ENCODE peak calls at places on chromosomes 6 and 20, in six cellular contexts. Q is psoas muscle, K is fibroblast of mammary gland, Z is foreskin fibroblast, W is AG04450, A is K562. I is an unnamed sample.

GRCh38 chr6:1873781-1874180 is 264.1 kb downstream of the FOXC1 start:
- DNase-seq in A (no peak), K (no peak), Q (no peak), Z (no peak), W (no peak), I (no peak)

GRCh38 chr6:166640342-166641043 is 13.4 kb upstream of the RPS6KA2 start:
- DNase-seq in A (no peak), Z (no peak), W (no peak), Q (no peak), K (no peak), I (peak)

GRCh38 chr6:128725271-128726233 is 157.4 kb upstream of the LAMA2 start:
- DNase-seq in W (no peak), Q (no peak), A (peak), Z (peak), K (peak), I (peak)

GRCh38 chr6:110542311-110543024 is 66.1 kb upstream of the SLC22A16 start:
- DNase-seq in K (no peak), Q (no peak), W (no peak), A (no peak), Z (no peak), I (no peak)

GRCh38 chr20:63831696-63832686 is 927 bp upstream of the ZBTB46 start:
- DNase-seq in Z (no peak), K (no peak), Q (no peak), W (no peak), A (peak), I (peak)

GRCh38 chr6:83193747-83194582 is 808 bp downstream of the RWDD2A start:
- DNase-seq in Q (peak), K (no peak), A (peak), Z (no peak), W (no peak), I (peak)

GRCh38 chr6:112289039-112289566 is 34.7 kb upstream of the LAMA4 start:
- DNase-seq in A (no peak), Z (peak), K (peak), Q (peak), W (peak), I (peak)

GRCh38 chr6:168563656-168564055 is 122.7 kb downstream of the SMOC2 start:
- DNase-seq in K (no peak), Z (no peak), W (no peak), A (no peak), Q (no peak), I (peak)

GRCh38 chr6:128742900-128743299 is 140.0 kb upstream of the LAMA2 start:
- DNase-seq in K (no peak), W (no peak), Z (no peak), Q (no peak), A (no peak), I (peak)

GRCh38 chr6:133503330-133503729 is 262.2 kb downstream of the EYA4 start:
- DNase-seq in Z (no peak), Q (no peak), K (no peak), A (no peak), W (no peak), I (no peak)

GRCh38 chr6:104381907-104382306 is 477.8 kb downstream of the HACE1 start:
- DNase-seq in K (no peak), Q (no peak), Z (no peak), W (no peak), A (no peak), I (peak)

GRCh38 chr6:152598858-152599537 is 38.2 kb downstream of the SYNE1 start:
- DNase-seq in W (no peak), A (no peak), K (peak), Z (peak), Q (no peak), I (no peak)

GRCh38 chr6:18439581-18439980 is 52.4 kb downstream of the RNF144B start:
- DNase-seq in K (no peak), Q (no peak), Z (no peak), W (no peak), A (no peak), I (no peak)

GRCh38 chr6:28589234-28589951 is 63.7 kb downstream of the GPX5 start:
- DNase-seq in Q (no peak), K (peak), Z (peak), W (peak), A (no peak), I (peak)

GRCh38 chr20:35462351-35462750 is 7.0 kb downstream of the CEP250 start:
- DNase-seq in W (no peak), Q (no peak), A (peak), Z (no peak), K (no peak), I (no peak)

GRCh38 chr20:35305682-35306556 is 13.7 kb upstream of the FAM83C start:
- DNase-seq in W (peak), Q (peak), K (peak), A (peak), Z (peak), I (no peak)

GRCh38 chr20:58169441-58169840 is 59.0 kb downstream of the ANKRD60 start:
- DNase-seq in W (no peak), Q (no peak), A (no peak), Z (peak), K (peak), I (no peak)

GRCh38 chr6:111358454-111358853 is 124.6 kb downstream of the REV3L start:
- DNase-seq in W (peak), K (no peak), Z (no peak), Q (no peak), A (no peak), I (no peak)

GRCh38 chr20:53038328-53038727 is 66.2 kb downstream of the TSHZ2 start:
- DNase-seq in A (no peak), W (no peak), Z (no peak), Q (no peak), K (no peak), I (no peak)

GRCh38 chr6:56416247-56416646 is 168.9 kb upstream of the COL21A1 start:
- DNase-seq in W (no peak), Z (no peak), K (peak), Q (no peak), A (no peak), I (no peak)

GRCh38 chr6:5665173-5665572 is 341.6 kb downstream of the NRN1 start:
- DNase-seq in Z (no peak), W (no peak), A (no peak), K (no peak), Q (no peak), I (no peak)

GRCh38 chr20:50670126-50670862 is 21.0 kb downstream of the RIPOR3 start:
- DNase-seq in K (no peak), W (no peak), Z (no peak), A (no peak), Q (no peak), I (no peak)

GRCh38 chr6:13427838-13428527 is 59.4 kb downstream of the GFOD1 start:
- DNase-seq in Z (no peak), K (no peak), A (no peak), Q (no peak), W (no peak), I (peak)
- TF ChIP-seq CTCF in Z (no peak), K (no peak), A (no peak), Q (no peak), W (peak), I (peak)

GRCh38 chr6:154732824-154733609 is at the start of gene SCAF8:
- DNase-seq in Z (peak), Q (peak), K (peak), A (peak), W (no peak), I (peak)
- TF ChIP-seq CTCF in Z (peak), Q (peak), K (no peak), A (peak), W (peak), I (peak)

DNA sequence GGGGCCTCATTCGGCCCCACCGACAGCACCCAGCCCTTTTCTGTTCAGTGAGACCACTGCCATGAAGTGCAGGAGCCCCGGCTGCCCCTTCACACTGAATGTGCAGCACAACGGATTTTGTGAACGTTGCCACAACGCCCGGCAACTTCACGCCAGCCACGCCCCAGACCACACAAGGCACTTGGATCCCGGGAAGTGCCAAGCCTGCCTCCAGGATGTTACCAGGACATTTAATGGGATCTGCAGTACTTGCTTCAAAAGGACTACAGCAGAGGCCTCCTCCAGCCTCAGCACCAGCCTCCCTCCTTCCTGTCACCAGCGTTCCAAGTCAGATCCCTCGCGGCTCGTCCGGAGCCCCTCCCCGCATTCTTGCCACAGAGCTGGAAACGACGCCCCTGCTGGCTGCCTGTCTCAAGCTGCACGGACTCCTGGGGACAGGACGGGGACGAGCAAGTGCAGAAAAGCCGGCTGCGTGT is 11.8 kb downstream of the TNFAIP3 start:
- DNase-seq in W (no peak), Q (peak), K (no peak), Z (no peak), A (no peak), I (peak)
- TF ChIP-seq CTCF in W (no peak), Q (no peak), K (no peak), Z (no peak), A (no peak), I (peak)

DNA sequence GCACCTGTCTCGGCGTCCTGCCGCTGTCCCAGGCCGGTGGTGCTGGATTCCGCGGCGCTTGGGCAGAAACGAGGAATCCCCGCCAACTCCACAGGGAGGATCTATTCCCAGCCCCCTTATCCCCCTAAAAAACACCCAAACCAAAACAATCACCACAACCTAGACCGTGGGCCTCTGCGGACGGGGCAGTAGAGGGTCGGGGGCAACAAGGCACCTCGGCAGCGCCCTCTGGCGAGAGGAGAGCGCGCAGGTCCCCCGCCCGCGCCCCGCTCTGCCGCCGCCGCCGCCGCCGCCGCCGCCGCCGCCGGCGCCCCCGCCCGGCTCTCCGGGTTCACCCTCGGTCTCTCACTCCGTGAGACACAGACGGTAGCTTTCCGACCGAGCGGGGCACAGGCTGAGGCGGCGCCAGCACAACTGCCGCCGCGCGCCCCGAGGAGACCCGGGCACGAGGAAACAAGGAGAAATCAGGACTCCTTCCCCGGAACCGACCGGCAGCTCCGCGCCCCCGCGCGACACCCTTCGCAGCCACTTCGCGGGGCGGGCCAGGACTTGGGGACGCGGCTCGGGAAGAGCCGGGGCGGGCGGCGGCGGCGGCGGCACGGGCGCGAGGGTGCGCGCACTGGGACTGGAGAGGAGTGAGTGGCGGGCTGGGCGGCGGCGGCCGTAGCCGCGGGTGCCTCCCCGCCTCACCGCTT is at the start of gene SLC35F1:
- DNase-seq in W (no peak), A (peak), Z (no peak), Q (peak), K (no peak), I (peak)
- TF ChIP-seq CTCF in W (peak), A (peak), Z (peak), Q (peak), K (peak), I (peak)

GRCh38 chr6:75932067-75932466 is 140.4 kb downstream of the IMPG1 start:
- DNase-seq in Z (peak), K (peak), Q (no peak), A (peak), W (no peak), I (peak)
- TF ChIP-seq CTCF in Z (peak), K (peak), Q (no peak), A (peak), W (peak), I (peak)

DNA sequence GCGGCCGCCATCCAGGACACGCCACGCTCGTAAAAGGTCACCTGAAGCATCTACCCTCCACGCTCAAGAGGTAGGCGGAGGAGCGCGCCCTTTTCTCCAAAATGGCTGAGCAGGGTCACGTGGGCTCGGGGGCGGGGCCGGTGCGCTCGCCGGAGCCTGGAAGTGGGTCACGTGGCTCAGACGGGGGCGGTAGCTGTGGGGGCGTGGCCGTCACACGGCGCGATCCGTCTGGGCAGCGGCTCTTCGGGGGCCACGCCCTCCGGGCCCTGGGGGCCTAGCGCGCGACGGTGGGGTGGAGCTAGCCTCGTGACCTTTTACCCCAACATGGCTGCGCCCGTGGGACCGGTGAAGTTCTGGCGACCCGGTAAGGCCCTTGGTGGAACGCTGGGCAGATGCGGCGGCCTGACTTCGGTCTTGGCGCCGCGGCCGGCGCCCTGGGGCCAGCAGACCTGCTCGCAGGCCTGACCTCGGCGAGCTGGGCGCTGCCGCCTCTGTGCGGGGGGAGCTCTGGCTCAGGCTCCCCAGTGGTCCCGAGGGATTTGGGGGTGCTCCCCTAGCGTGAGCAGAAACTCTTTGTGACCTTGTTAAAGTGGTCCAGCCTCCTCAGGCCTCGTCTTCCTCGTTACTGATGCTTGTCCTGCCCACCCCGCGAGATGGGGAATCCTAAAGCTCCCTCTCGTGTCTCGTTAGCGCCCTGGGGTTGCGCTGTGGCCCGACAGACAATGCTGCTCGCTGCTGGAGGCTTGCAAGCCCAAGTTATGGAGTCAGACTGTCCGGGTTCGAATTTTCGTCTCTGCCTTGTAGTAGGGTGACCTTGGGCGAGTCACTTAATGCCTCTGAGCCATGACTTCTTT is at the start of gene DHX35:
- DNase-seq in Q (peak), K (peak), A (peak), W (peak), Z (peak), I (peak)
- TF ChIP-seq CTCF in Q (peak), K (peak), A (peak), W (peak), Z (peak), I (peak)

DNA sequence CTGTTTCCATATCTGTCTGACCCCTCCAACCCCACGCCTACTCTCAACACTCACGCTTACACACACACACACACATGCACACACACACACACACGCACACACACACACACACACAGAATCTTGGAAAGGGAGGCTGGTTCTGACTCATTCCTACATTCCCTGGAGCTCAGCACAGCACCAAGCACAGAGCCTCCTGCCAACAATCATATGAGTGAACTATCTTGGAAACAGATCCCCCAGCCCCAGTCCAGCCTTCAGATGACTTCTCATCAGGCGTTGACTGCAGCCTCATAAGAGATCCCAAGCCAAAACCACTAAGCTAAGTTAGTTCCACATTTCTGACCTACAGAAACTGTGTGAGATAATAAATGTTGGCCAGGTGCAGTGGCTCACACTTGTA is 14.1 kb upstream of the HCK start:
- DNase-seq in K (peak), Z (peak), A (no peak), Q (no peak), W (no peak), I (no peak)
- TF ChIP-seq CTCF in K (no peak), Z (no peak), A (no peak), Q (no peak), W (no peak), I (no peak)

GRCh38 chr20:36717657-36718056 is 28.2 kb downstream of the NDRG3 start:
- DNase-seq in Z (peak), K (peak), W (no peak), Q (no peak), A (no peak), I (peak)
- TF ChIP-seq CTCF in Z (no peak), K (peak), W (peak), Q (peak), A (peak), I (peak)

GRCh38 chr6:107622269-107622668 is 132.4 kb downstream of the SOBP start:
- DNase-seq in Z (no peak), K (no peak), W (no peak), Q (no peak), A (no peak), I (no peak)
- TF ChIP-seq CTCF in Z (no peak), K (no peak), W (no peak), Q (no peak), A (no peak), I (no peak)

GRCh38 chr20:46127396-46128010 is 9.4 kb downstream of the CD40 start:
- DNase-seq in Q (no peak), W (no peak), K (no peak), A (no peak), Z (no peak), I (no peak)

GRCh38 chr20:46130534-46130933 is 12.4 kb downstream of the CD40 start:
- DNase-seq in K (no peak), Q (no peak), W (no peak), Z (no peak), A (no peak), I (no peak)

GRCh38 chr20:46126440-46127056 is 8.4 kb downstream of the CD40 start:
- DNase-seq in K (no peak), Z (no peak), W (no peak), A (no peak), Q (no peak), I (no peak)

GRCh38 chr20:46129955-46130481 is 11.9 kb downstream of the CD40 start:
- DNase-seq in Q (no peak), W (no peak), Z (no peak), A (no peak), K (no peak), I (peak)

DNA sequence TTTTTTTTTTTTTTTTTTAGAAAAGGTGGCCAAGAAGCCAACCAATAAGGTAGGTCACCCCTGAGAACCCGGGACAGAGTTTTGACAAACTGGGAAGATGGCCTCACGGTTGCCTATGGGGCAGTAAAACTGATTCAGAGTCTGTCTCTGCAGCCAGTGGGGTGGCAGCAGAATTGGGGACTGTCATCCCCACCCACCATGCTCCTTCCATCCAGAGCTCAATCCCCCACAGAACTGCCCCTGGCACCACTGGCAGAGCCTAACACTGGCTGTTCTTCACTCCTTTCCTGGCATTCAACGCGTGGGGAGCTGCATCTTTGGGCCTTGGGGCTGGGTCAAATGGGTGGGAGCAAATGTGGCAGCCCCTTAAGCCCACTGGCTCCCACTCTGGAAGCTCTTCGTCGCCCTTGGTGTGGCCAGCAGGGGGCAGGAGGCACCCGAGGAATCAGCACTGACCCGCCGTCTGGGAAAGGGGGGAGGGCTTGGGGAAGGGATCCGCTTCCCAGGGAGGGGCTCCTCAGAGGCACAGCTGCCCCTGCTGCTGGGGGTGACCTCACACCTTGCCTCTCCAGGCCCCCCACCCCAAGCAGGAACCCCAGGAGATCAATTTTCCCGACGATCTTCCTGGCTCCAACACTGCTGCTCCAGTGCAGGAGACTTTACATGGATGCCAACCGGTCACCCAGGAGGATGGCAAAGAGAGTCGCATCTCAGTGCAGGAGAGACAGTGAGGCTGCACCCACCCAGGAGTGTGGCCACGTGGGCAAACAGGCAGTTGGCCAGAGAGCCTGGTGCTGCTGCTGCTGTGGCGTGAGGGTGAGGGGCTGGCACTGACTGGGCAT is 10.4 kb downstream of the CD40 start:
- DNase-seq in Q (peak), K (no peak), A (peak), W (no peak), Z (no peak), I (peak)
- TF ChIP-seq CTCF in Q (peak), K (peak), A (peak), W (peak), Z (peak), I (peak)

I was measured in GM23338.